ENCODE peak calls at places on chromosomes 13 and 19, in five cellular contexts. R, M, V, L and A are unnamed samples.

GRCh38 chr13:100523994-100524393 is 64.6 kb downstream of the GGACT start:
- DNase-seq in L (no peak), R (no peak), M (no peak), V (no peak), A (no peak)

GRCh38 chr19:58351558-58351878 is 1.8 kb downstream of the A1BG start:
- DNase-seq in V (no peak), M (no peak), R (no peak), L (no peak), A (no peak)

GRCh38 chr13:111915104-111915551 is 151.8 kb upstream of the SOX1 start:
- DNase-seq in R (no peak), L (no peak), M (peak), V (no peak), A (no peak)

GRCh38 chr13:99359493-99359892 is 52.3 kb upstream of the GPR183 start:
- DNase-seq in R (no peak), M (peak), L (no peak), V (no peak), A (no peak)

GRCh38 chr13:43042410-43042921 is 19.1 kb downstream of the DNAJC15 start:
- DNase-seq in L (no peak), R (no peak), V (no peak), M (no peak), A (no peak)

GRCh38 chr19:36103842-36104552 is 6.9 kb upstream of the OVOL3 start:
- DNase-seq in V (no peak), R (no peak), M (no peak), L (no peak), A (no peak)

GRCh38 chr13:42333613-42334328 is 61.8 kb downstream of the AKAP11 start:
- DNase-seq in L (peak), R (no peak), M (no peak), V (no peak), A (no peak)

GRCh38 chr19:33864311-33864850 is 67.7 kb downstream of the KCTD15 start:
- DNase-seq in L (no peak), R (no peak), V (no peak), M (no peak), A (no peak)

GRCh38 chr19:14096272-14096992 is 5.9 kb upstream of the SAMD1 start:
- DNase-seq in L (no peak), V (no peak), R (no peak), M (no peak), A (no peak)

GRCh38 chr19:4388171-4389063 is 11.9 kb downstream of the SH3GL1 start:
- DNase-seq in R (no peak), M (no peak), V (no peak), L (no peak), A (no peak)

DNA sequence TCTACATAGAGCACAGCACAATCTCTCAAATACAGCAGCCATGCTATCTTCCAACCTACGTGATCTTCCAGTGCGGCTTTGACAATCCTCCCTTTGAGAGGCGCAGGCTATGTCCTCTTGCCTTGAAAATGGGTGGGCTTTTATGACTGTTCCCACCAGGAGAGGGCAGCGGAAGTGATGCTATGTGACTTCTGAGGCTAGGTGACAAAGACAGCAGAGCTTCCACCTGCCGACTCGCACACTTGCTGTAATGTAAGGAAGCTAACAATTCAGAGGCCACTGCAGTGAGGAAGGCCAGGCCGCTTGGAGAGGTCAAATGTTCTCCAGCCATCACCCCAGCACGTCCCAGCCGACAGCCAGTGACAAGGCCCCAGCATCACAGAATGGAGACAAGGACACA is 65.8 kb downstream of the MRPL57 start:
- DNase-seq in R (no peak), M (no peak), L (no peak), V (no peak), A (no peak)
- TF ChIP-seq CTCF in R (no peak), M (no peak), L (no peak), V (peak), A (no peak)

DNA sequence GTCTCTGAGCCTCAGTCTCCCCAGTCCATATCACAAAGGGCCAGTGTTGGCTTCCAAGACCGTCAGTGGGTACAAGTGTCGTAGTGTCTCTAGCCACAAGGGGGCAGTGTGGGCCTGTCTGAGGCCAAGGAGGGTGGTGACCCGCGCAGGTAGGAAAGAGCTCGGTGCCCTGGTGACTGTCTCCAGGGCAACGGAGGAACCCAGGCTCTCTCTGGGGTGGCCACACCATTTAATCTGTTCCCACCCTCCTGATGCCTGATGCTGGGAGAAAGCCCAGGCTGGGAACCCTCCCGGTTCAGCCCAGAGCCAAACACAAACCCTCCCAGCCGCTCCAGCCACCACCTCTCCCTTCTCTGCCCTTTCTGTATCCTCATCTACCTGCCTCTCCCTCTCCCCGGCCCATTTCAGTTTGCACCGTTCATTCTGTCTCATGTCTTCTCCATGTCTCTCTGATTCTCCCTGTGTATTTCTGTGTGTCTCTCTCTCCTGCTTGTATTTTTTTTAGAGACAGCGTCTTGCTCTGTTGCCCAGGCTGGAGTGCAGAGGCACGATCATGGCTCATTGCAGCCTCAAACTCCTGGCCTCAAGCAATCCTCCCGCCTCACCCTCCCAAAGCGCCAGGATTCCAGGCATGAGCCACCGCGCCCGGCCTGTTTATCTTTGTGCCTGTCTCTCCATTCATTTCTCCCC is 17.5 kb upstream of the MEIS3 start:
- DNase-seq in V (peak), L (peak), R (peak), M (peak), A (peak)
- TF ChIP-seq CTCF in V (peak), L (peak), R (peak), M (peak), A (no peak)

GRCh38 chr13:38908574-38908973 is 82.1 kb downstream of the STOML3 start:
- DNase-seq in L (no peak), R (no peak), M (no peak), V (no peak), A (no peak)

GRCh38 chr13:38914070-38914469 is 76.6 kb downstream of the STOML3 start:
- DNase-seq in V (no peak), M (no peak), L (no peak), R (no peak), A (no peak)
- TF ChIP-seq CTCF in V (peak), M (no peak), L (no peak), R (no peak), A (no peak)

DNA sequence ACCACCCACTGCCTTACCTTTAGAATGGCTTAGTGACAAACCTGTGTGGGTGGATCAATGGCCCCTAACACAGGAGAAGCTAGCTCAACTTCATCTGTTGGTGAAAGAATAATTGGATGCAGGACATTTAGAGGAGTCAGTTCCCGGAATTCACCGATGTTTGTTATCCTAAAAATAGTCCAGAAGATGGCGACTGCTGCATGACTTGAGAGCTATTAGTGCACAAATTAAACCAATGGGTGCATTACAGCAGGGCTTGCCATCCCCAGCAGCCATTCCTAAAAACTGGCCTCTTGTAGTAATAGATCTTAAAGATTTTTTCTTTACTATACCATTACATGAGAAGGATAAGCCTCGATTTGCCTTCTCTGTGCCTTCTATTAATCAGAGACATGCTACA is 46.8 kb upstream of the ZNF726 start:
- DNase-seq in M (no peak), R (no peak), L (no peak), V (no peak), A (no peak)
- TF ChIP-seq CTCF in M (no peak), R (no peak), L (no peak), V (no peak), A (no peak)

GRCh38 chr19:15419413-15420025 is 731 bp upstream of the AKAP8L start:
- DNase-seq in V (no peak), M (no peak), R (no peak), L (peak), A (no peak)
- TF ChIP-seq CTCF in V (no peak), M (no peak), R (no peak), L (no peak), A (no peak)